ENCODE peak calls at places on chromosomes 16 and 17, in five cellular contexts. E, I, V, B and Z are unnamed samples.

GRCh38 chr16:23494188-23494587 is 16.1 kb downstream of the GGA2 start:
- DNase-seq in B (no peak), I (no peak), E (no peak), V (no peak), Z (no peak)

GRCh38 chr17:78933959-78934568 is 8.9 kb upstream of the TIMP2 start:
- DNase-seq in E (peak; percentile 94), B (peak; percentile 77), I (peak; percentile 98), V (peak; percentile 99), Z (peak; percentile 86)

GRCh38 chr17:14228903-14229302 is 7.8 kb downstream of the CDRT15 start:
- DNase-seq in V (no peak), E (peak; percentile 80), I (peak; percentile 68), B (no peak), Z (no peak)

GRCh38 chr16:15951852-15952251 is 2.4 kb downstream of the ABCC1 start:
- DNase-seq in V (no peak), E (no peak), I (no peak), B (peak; percentile 44), Z (no peak)

GRCh38 chr17:76354317-76354729 is 607 bp upstream of the PRPSAP1 start:
- DNase-seq in I (no peak), V (no peak), B (no peak), E (no peak), Z (no peak)

GRCh38 chr17:3963214-3964201 is 729 bp downstream of the ATP2A3 start:
- DNase-seq in E (no peak), V (no peak), B (no peak), I (no peak), Z (no peak)

GRCh38 chr16:21172650-21173049 is 14.2 kb downstream of the LDAF1 start:
- DNase-seq in B (no peak), E (no peak), V (no peak), I (no peak), Z (no peak)

GRCh38 chr17:41893384-41893783 is 25.4 kb downstream of the ACLY start:
- DNase-seq in E (no peak), V (no peak), B (no peak), I (no peak), Z (no peak)

GRCh38 chr16:15900901-15901465 is 12.6 kb upstream of the CEP20 start:
- DNase-seq in B (no peak), I (no peak), V (no peak), E (no peak), Z (no peak)

GRCh38 chr17:61396586-61397085 is 3.0 kb upstream of the TBX2 start:
- DNase-seq in I (no peak), V (no peak), E (no peak), B (no peak), Z (no peak)

GRCh38 chr16:49459953-49460735 is 86.5 kb downstream of the C16orf78 start:
- DNase-seq in E (no peak), B (no peak), V (no peak), I (no peak), Z (no peak)

GRCh38 chr17:58840820-58841612 is 85.4 kb downstream of the PPM1E start:
- DNase-seq in B (peak; percentile 18), V (no peak), E (no peak), I (no peak), Z (no peak)

GRCh38 chr16:11877374-11877773 is 26.0 kb upstream of the RSL1D1 start:
- DNase-seq in E (no peak), I (no peak), B (no peak), V (no peak), Z (no peak)

GRCh38 chr17:39261286-39261685 is 35.5 kb upstream of the STAC2 start:
- DNase-seq in E (no peak), I (no peak), B (no peak), V (no peak), Z (no peak)

GRCh38 chr16:55660026-55660425 is 4.2 kb downstream of the SLC6A2 start:
- DNase-seq in I (no peak), V (no peak), E (no peak), B (no peak), Z (no peak)

GRCh38 chr17:49815761-49816281 is 27.3 kb downstream of the KAT7 start:
- DNase-seq in E (no peak), V (no peak), B (no peak), I (no peak), Z (no peak)

GRCh38 chr17:49819118-49819517 is 28.8 kb downstream of the TAC4 start:
- DNase-seq in B (no peak), V (no peak), E (no peak), I (no peak), Z (no peak)

GRCh38 chr17:49820773-49821172 is 27.1 kb downstream of the TAC4 start:
- DNase-seq in B (no peak), I (no peak), E (no peak), V (no peak), Z (no peak)

GRCh38 chr17:49819651-49820050 is 28.2 kb downstream of the TAC4 start:
- DNase-seq in E (no peak), B (no peak), V (no peak), I (no peak), Z (no peak)

DNA sequence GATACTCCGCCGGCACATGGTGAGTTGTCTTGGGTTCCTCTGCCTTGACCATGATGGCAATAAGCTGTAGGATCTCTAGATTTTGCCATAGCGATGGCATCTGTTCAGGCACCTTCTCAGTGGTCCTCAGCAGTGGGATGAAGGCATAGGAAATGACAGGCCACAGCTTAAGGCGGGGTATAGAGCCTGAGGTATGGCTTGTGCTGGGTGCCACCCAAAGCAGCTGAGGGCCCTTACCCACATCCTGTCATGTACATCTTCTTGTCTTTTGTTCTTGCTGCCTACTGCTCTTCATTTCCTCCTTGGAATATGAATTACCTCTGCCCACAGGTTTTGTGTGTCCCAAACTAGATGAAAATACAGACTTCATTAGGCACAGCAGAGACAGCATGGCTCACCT is 29.5 kb downstream of the KAT7 start:
- DNase-seq in E (no peak), V (no peak), I (no peak), B (no peak), Z (no peak)
- TF ChIP-seq CTCF in E (no peak), V (no peak), I (no peak), B (no peak), Z (no peak)

GRCh38 chr17:50103252-50103651 is 8.1 kb downstream of the PDK2 start:
- DNase-seq in V (no peak), E (no peak), B (no peak), I (no peak), Z (no peak)

GRCh38 chr17:50100921-50101345 is 5.8 kb downstream of the PDK2 start:
- DNase-seq in V (no peak), B (no peak), I (peak; percentile 31), E (no peak), Z (no peak)

GRCh38 chr17:50100480-50100883 is 5.3 kb downstream of the PDK2 start:
- DNase-seq in E (no peak), I (no peak), B (no peak), V (no peak), Z (no peak)

GRCh38 chr17:50102164-50102991 is 7.2 kb downstream of the PDK2 start:
- DNase-seq in I (no peak), V (no peak), E (no peak), B (peak; percentile 92), Z (no peak)

GRCh38 chr17:50101346-50102163 is 6.4 kb downstream of the PDK2 start:
- DNase-seq in B (no peak), I (peak; percentile 28), V (peak; percentile 69), E (no peak), Z (no peak)
- TF ChIP-seq CTCF in B (no peak), I (peak; percentile 20), V (no peak), E (no peak), Z (no peak)

DNA sequence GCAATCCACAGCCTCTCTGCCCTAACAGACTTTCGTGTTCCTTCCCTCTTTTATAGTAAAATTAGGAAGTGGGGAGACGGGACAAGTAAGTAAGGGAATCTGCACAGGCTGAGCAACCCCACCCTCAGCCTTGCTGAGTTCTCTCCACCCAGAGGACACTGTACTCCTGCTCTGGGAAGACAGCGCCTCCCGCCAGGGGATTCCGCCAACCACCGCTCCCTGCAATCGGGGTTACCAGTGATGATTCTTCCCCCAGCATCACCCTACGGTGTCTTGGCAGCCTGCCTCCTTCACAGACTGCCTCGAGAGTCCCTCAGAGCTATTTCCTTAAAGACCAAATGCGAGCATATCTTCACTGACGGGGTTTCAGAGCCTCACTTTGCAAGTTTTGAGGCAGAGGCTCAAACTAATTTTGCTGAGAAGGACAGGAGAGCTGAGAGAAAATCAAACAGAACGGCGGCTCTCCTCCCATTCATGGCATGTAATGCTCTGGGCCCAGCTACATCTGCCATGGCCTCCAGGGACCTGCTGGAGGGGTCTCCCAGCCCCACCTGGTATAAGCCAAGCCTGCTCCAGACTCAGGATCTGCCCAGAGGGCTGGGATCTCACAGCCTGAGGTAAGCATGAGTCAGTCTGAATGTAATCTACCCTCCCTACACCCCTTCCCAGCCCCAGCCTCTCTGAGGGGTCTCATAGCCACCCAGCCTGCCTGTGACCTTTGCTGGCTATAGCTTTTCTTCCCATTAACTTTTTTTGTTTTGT is 22.7 kb upstream of the ASGR2 start:
- DNase-seq in B (no peak), I (no peak), V (no peak), E (no peak), Z (no peak)
- TF ChIP-seq CTCF in B (peak; percentile 56), I (no peak), V (no peak), E (peak; percentile 4), Z (no peak)

DNA sequence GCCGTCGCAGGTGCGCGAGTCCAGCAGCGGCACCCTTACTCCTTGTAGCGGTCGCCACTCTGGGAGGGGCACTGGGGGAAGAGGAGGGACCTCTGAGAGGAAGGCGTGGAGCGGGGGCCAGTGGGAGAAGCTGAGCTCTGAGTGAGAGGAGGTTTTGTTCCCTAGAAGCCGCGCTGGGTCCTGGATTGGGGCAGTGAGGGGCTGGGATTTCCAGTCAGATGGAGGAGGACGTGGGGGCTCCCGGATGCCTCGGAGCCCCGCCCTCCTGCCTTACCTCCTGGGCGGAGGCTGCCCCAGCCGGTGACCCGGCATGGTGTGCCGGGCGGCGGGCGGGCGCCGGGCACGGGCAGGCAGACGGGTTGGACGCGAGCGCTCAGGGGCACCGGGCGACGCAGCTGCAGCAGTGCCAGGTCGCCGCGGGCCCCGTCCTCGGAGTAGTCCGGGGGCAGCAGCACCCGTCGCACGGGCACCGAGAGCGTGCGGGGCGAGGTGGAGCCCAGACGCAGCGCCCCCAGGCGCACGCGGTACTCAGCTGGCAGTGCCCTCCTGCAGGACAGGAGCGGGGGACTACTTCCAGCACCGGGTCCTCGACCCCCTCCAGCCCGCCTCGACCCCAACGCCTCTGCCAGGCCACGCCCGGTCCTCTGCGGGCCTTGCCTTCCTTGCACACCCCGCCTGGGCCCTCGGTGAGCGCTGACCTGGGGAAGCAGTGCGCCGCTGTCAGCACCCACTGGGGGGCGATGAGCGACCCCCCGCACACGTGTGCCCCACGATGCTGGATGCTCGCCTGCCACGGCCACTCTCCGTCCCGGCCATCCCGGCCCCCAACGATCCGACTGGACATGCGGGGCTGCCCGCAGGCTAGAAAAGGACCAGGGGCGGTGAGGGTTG is 2.0 kb downstream of the PRSS33 start:
- DNase-seq in B (no peak), I (no peak), E (no peak), V (no peak), Z (peak; percentile 20)
- TF ChIP-seq CTCF in B (peak; percentile 53), I (peak; percentile 35), E (peak; percentile 11), V (no peak), Z (no peak)

DNA sequence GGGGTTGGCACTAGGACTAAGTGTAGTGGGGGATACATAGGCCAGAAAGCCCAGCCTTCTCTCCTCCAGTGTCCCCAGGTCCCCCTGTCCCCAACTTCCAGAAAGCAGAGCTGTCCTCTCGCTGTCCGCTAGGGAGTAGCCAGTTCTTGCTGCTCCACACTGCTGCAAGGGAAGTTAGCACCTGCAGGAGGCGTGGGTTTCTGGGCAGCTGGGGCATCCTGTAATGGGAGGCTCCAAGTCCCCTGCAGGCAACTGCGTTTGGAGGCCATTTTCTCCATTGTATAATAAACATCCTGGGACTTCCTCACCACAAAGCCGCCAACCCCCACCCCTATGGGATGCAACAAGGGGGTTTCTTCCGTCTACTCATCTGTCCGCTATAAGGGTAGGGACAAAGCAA is 1.7 kb downstream of the RPRML start:
- DNase-seq in E (no peak), I (peak; percentile 32), V (no peak), B (peak; percentile 54), Z (no peak)
- TF ChIP-seq CTCF in E (no peak), I (no peak), V (no peak), B (peak; percentile 37), Z (no peak)